ENCODE peak calls at places on chromosome 16, in six cellular contexts. A is NB4, O is omental fat pad, M is AG04450, J is T-helper 17 cell, S is right atrium auricular region. Z is an unnamed sample.

GRCh38 chr16:85173981-85174751 is 61.9 kb upstream of the CIBAR2 start:
- DNase-seq in A (no peak), O (no peak), M (no peak), J (no peak), S (no peak), Z (no peak)

GRCh38 chr16:69490707-69491324 is 66.4 kb downstream of the CYB5B start:
- DNase-seq in A (no peak), O (no peak), M (no peak), J (no peak), S (no peak), Z (no peak)

GRCh38 chr16:77273815-77274214 is 74.6 kb downstream of the SYCE1L start:
- DNase-seq in A (peak), O (no peak), M (no peak), J (no peak), S (no peak), Z (no peak)

GRCh38 chr16:84487358-84487757 is 17.1 kb downstream of the MEAK7 start:
- DNase-seq in A (no peak), O (no peak), M (no peak), J (no peak), S (no peak), Z (no peak)

GRCh38 chr16:66290431-66290830 is 76.1 kb upstream of the CDH5 start:
- DNase-seq in A (no peak), O (no peak), M (no peak), J (no peak), S (no peak), Z (no peak)

GRCh38 chr16:50210266-50211038 is 55.9 kb upstream of the ADCY7 start:
- DNase-seq in A (peak), O (no peak), M (peak), J (no peak), S (peak), Z (peak)

GRCh38 chr16:85151603-85152413 is 39.5 kb upstream of the CIBAR2 start:
- DNase-seq in A (peak), O (no peak), M (peak), J (no peak), S (peak), Z (no peak)

GRCh38 chr16:87312008-87312407 is 5.2 kb downstream of the C16orf95 start:
- DNase-seq in A (no peak), O (no peak), M (no peak), J (no peak), S (no peak), Z (no peak)

GRCh38 chr16:75379911-75380847 is 53.1 kb downstream of the CFDP1 start:
- DNase-seq in A (peak), O (no peak), M (no peak), J (peak), S (no peak), Z (peak)

GRCh38 chr16:14302399-14303181 is 231.5 kb downstream of the MRTFB start:
- DNase-seq in A (peak), O (no peak), M (no peak), J (no peak), S (no peak), Z (peak)

GRCh38 chr16:24504467-24505345 is 34.7 kb upstream of the RBBP6 start:
- DNase-seq in A (peak), O (no peak), M (peak), J (peak), S (peak), Z (peak)

GRCh38 chr16:17370233-17371013 is 100.3 kb downstream of the XYLT1 start:
- DNase-seq in A (peak), O (no peak), M (no peak), J (no peak), S (no peak), Z (no peak)

GRCh38 chr16:12084436-12084835 is 107.9 kb downstream of the SNX29 start:
- DNase-seq in A (no peak), O (no peak), M (no peak), J (no peak), S (no peak), Z (no peak)

GRCh38 chr16:3993052-3993785 is 112.7 kb upstream of the CREBBP start:
- DNase-seq in A (no peak), O (no peak), M (no peak), J (no peak), S (no peak), Z (no peak)

GRCh38 chr16:1534021-1535020 is 855 bp downstream of the TMEM204 start:
- DNase-seq in A (no peak), O (no peak), M (no peak), J (no peak), S (no peak), Z (no peak)

GRCh38 chr16:51540259-51540658 is 389.2 kb upstream of the SALL1 start:
- DNase-seq in A (peak), O (no peak), M (no peak), J (no peak), S (no peak), Z (no peak)

GRCh38 chr16:1048442-1049112 is 24.0 kb upstream of the SSTR5 start:
- DNase-seq in A (peak), O (no peak), M (no peak), J (no peak), S (no peak), Z (no peak)

GRCh38 chr16:1195393-1195666 is 29.7 kb downstream of the TPSG1 start:
- DNase-seq in A (no peak), O (no peak), M (no peak), J (no peak), S (no peak), Z (no peak)

GRCh38 chr16:87017388-87018012 is 299.7 kb downstream of the C16orf95 start:
- DNase-seq in A (peak), O (no peak), M (peak), J (no peak), S (no peak), Z (no peak)

GRCh38 chr16:85431431-85432124 is 181.5 kb upstream of the GSE1 start:
- DNase-seq in A (no peak), O (no peak), M (no peak), J (peak), S (no peak), Z (peak)

GRCh38 chr16:52741386-52741785 is 194.4 kb upstream of the TOX3 start:
- DNase-seq in A (no peak), O (no peak), M (no peak), J (no peak), S (no peak), Z (no peak)

GRCh38 chr16:9625122-9625521 is 533.7 kb downstream of the HAPSTR1 start:
- DNase-seq in A (no peak), O (no peak), M (no peak), J (no peak), S (no peak), Z (no peak)

GRCh38 chr16:75218256-75219076 is at the start of gene CTRB1:
- DNase-seq in A (no peak), O (no peak), M (no peak), J (no peak), S (no peak), Z (no peak)

GRCh38 chr16:14354561-14355351 is 275.3 kb downstream of the PARN start:
- DNase-seq in A (peak), O (no peak), M (no peak), J (no peak), S (no peak), Z (peak)

GRCh38 chr16:14050297-14051027 is 20.7 kb upstream of the MRTFB start:
- DNase-seq in A (no peak), O (no peak), M (no peak), J (no peak), S (no peak), Z (no peak)

GRCh38 chr16:58461056-58461455 is 38.9 kb upstream of the NDRG4 start:
- DNase-seq in A (no peak), O (no peak), M (no peak), J (no peak), S (no peak), Z (no peak)

GRCh38 chr16:30351586-30352419 is 3.3 kb downstream of the CD2BP2 start:
- DNase-seq in A (no peak), O (peak), M (peak), J (no peak), S (peak), Z (no peak)

GRCh38 chr16:87310610-87311009 is 6.6 kb downstream of the C16orf95 start:
- DNase-seq in A (no peak), O (no peak), M (no peak), J (no peak), S (no peak), Z (no peak)

GRCh38 chr16:29809031-29809747 is 2.8 kb upstream of the PRRT2 start:
- DNase-seq in A (no peak), O (no peak), M (no peak), J (no peak), S (no peak), Z (no peak)

GRCh38 chr16:89670496-89671431 is 13.1 kb downstream of the SPATA33 start:
- DNase-seq in A (peak), O (no peak), M (no peak), J (no peak), S (no peak), Z (no peak)

GRCh38 chr16:66408181-66409048 is 18.7 kb upstream of the BEAN1 start:
- DNase-seq in A (peak), O (no peak), M (peak), J (no peak), S (peak), Z (peak)

GRCh38 chr16:11448796-11449416 is 103.6 kb downstream of the RMI2 start:
- DNase-seq in A (no peak), O (no peak), M (no peak), J (no peak), S (no peak), Z (no peak)

GRCh38 chr16:67723151-67723915 is 4.2 kb upstream of the GFOD2 start:
- DNase-seq in A (no peak), O (no peak), M (peak), J (no peak), S (no peak), Z (no peak)

GRCh38 chr16:69922200-69922599 is 28.9 kb upstream of the CLEC18A start:
- DNase-seq in A (no peak), O (no peak), M (no peak), J (no peak), S (no peak), Z (no peak)

GRCh38 chr16:51508813-51509212 is 357.7 kb upstream of the SALL1 start:
- DNase-seq in A (no peak), O (no peak), M (peak), J (no peak), S (no peak), Z (no peak)

GRCh38 chr16:86044241-86044671 is 145.3 kb downstream of the IRF8 start:
- DNase-seq in A (peak), O (no peak), M (peak), J (no peak), S (no peak), Z (peak)

GRCh38 chr16:80527297-80527696 is 13.5 kb upstream of the DYNLRB2 start:
- DNase-seq in A (peak), O (no peak), M (no peak), J (no peak), S (no peak), Z (peak)

GRCh38 chr16:71734511-71734910 is 10.0 kb upstream of the PHLPP2 start:
- DNase-seq in A (no peak), O (no peak), M (no peak), J (no peak), S (no peak), Z (no peak)

GRCh38 chr16:82111944-82112343 is 58.1 kb downstream of the MPHOSPH6 start:
- DNase-seq in A (no peak), O (no peak), M (no peak), J (no peak), S (no peak), Z (no peak)

Z was measured in naive thymus-derived CD4-positive, alpha-beta T cell.